ENCODE peak calls at places on chromosomes 5 and 9, in eight cellular contexts. T is GM23248; K is CD4-positive, CD25-positive, alpha-beta regulatory T cell; P is IMR-90; M is right atrium auricular region; Z is tibial artery; Y is upper lobe of right lung; L is body of pancreas. V is an unnamed sample.

GRCh38 chr9:91711755-91712591 is 238.1 kb downstream of the ROR2 start:
- DNase-seq in T (peak; percentile 39), K (peak; percentile 80), P (peak; percentile 37), M (no peak), Z (no peak), Y (no peak), L (no peak), V (peak; percentile 37)

GRCh38 chr9:34502471-34503335 is 20.1 kb downstream of the ENHO start:
- DNase-seq in T (no peak), K (no peak), P (no peak), M (no peak), Z (no peak), Y (no peak), L (peak; percentile 24), V (no peak)

GRCh38 chr9:134206317-134207300 is 42.2 kb upstream of the RNU6ATAC start:
- DNase-seq in T (no peak), K (no peak), P (no peak), M (no peak), Z (no peak), Y (peak; percentile 40), L (no peak), V (no peak)

GRCh38 chr5:41414598-41414997 is 95.8 kb downstream of the PLCXD3 start:
- DNase-seq in T (peak; percentile 93), K (no peak), P (peak; percentile 96), M (peak; percentile 82), Z (peak; percentile 72), Y (no peak), L (peak; percentile 31), V (no peak)

GRCh38 chr5:172541119-172541763 is 86.9 kb upstream of the SH3PXD2B start:
- DNase-seq in T (no peak), K (no peak), P (no peak), M (peak; percentile 38), Z (no peak), Y (peak; percentile 38), L (no peak), V (no peak)

GRCh38 chr9:35907732-35908483 is 1.4 kb upstream of the SPAAR start:
- DNase-seq in T (peak; percentile 87), K (no peak), P (peak; percentile 88), M (peak; percentile 85), Z (peak; percentile 74), Y (peak; percentile 79), L (peak; percentile 53), V (no peak)

GRCh38 chr9:31119882-31120481 is 1264.5 kb upstream of the ACO1 start:
- DNase-seq in T (peak; percentile 49), K (peak; percentile 61), P (no peak), M (no peak), Z (no peak), Y (no peak), L (peak; percentile 18), V (peak; percentile 62)

GRCh38 chr5:172549708-172550095 is 91.4 kb upstream of the NEURL1B start:
- DNase-seq in T (no peak), K (no peak), P (no peak), M (no peak), Z (no peak), Y (peak; percentile 40), L (no peak), V (no peak)

GRCh38 chr5:164375051-164375450 is 869.6 kb downstream of the MAT2B start:
- DNase-seq in T (no peak), K (no peak), P (peak; percentile 19), M (no peak), Z (no peak), Y (no peak), L (no peak), V (no peak)

GRCh38 chr9:3768286-3768685 is 242.5 kb upstream of the RFX3 start:
- DNase-seq in T (peak; percentile 86), K (no peak), P (peak; percentile 34), M (no peak), Z (no peak), Y (no peak), L (no peak), V (no peak)

GRCh38 chr5:176619203-176619568 is 9.2 kb upstream of the GPRIN1 start:
- DNase-seq in T (peak; percentile 87), K (peak; percentile 83), P (peak; percentile 86), M (no peak), Z (no peak), Y (peak; percentile 80), L (peak; percentile 71), V (peak; percentile 63)

GRCh38 chr9:114968710-114969109 is 38.3 kb upstream of the TNFSF8 start:
- DNase-seq in T (peak; percentile 58), K (no peak), P (peak; percentile 17), M (no peak), Z (no peak), Y (no peak), L (no peak), V (no peak)

GRCh38 chr9:137461316-137461662 is 2.2 kb upstream of the NSMF start:
- DNase-seq in T (no peak), K (no peak), P (no peak), M (no peak), Z (no peak), Y (no peak), L (no peak), V (no peak)

GRCh38 chr9:95131023-95131943 is 186.2 kb downstream of the FANCC start:
- DNase-seq in T (peak; percentile 82), K (peak; percentile 56), P (peak; percentile 60), M (peak; percentile 78), Z (peak; percentile 76), Y (no peak), L (peak; percentile 83), V (peak; percentile 37)

GRCh38 chr5:177512736-177513380 is 3.2 kb upstream of the DOK3 start:
- DNase-seq in T (no peak), K (no peak), P (no peak), M (no peak), Z (no peak), Y (no peak), L (no peak), V (no peak)

GRCh38 chr9:130237071-130237470 is 28.5 kb upstream of the HMCN2 start:
- DNase-seq in T (no peak), K (no peak), P (no peak), M (no peak), Z (no peak), Y (no peak), L (no peak), V (no peak)

GRCh38 chr5:102271759-102272158 is 24.3 kb downstream of the SLCO4C1 start:
- DNase-seq in T (no peak), K (no peak), P (no peak), M (no peak), Z (no peak), Y (no peak), L (no peak), V (no peak)

GRCh38 chr9:79686381-79687130 is 114.8 kb downstream of the TLE4 start:
- DNase-seq in T (peak; percentile 97), K (no peak), P (peak; percentile 88), M (no peak), Z (peak; percentile 40), Y (no peak), L (no peak), V (no peak)

GRCh38 chr9:28503573-28503972 is 930.3 kb upstream of the C9orf72 start:
- DNase-seq in T (peak; percentile 13), K (no peak), P (no peak), M (no peak), Z (no peak), Y (no peak), L (no peak), V (no peak)

GRCh38 chr5:146238973-146239372 is 35.6 kb downstream of the RBM27 start:
- DNase-seq in T (peak; percentile 1), K (peak; percentile 51), P (no peak), M (no peak), Z (no peak), Y (no peak), L (no peak), V (no peak)

GRCh38 chr5:2724031-2724581 is 27.4 kb downstream of the IRX2 start:
- DNase-seq in T (no peak), K (no peak), P (no peak), M (no peak), Z (no peak), Y (no peak), L (no peak), V (no peak)

DNA sequence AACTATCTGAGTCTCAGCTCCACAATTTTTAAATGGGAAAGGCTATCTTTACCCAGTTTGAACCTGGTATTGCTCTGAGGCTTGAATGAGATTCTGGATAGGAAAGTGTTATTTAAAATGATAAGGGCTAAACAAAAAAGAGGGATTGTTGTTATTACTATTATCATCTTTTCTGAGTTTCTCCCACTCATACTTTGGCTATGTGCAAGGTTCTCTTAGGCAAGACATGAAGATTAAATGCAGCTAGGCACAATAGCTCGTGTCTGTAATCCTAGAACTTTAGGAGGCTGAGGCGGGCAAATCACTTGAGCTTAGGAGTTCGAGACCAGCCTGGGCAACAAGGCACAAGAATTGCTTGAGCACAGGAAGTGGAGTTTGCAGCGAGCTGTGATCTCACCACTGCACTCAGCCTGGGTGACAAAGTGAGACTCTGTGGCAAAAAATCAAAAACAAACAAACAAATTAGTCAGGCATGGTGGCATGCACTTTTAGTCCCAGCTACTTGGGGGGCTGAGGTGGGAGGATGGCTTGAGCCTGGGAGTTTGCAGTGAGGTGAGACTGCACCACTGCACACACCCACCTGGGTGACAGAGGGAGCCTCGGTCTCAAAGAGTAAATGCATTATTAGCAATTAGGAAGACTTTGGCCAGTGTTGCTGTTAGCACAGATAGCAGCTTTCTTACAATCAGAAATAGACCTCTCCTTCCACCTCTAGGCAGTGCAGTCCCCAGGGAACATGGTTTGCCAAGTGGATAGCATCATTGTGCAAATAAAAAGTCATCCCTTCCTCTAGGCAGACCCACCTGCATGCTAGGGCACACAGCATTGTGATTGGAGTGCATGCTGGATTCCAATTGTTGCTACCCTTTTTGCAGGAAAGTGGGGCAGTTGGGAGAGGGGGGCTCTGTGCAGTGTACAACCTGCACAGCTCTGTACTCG is 77.6 kb upstream of the KLF9 start:
- DNase-seq in T (no peak), K (no peak), P (no peak), M (no peak), Z (no peak), Y (no peak), L (no peak), V (no peak)
- H3K4me1 ChIP-seq in T (peaks cover 8% of the 10 kb centered on the region), K (no peaks in the 10 kb centered on the region), P (peaks cover 7% of the 10 kb centered on the region), M (no peaks in the 10 kb centered on the region), Z (peaks cover 24% of the 10 kb centered on the region), Y (peaks cover 31% of the 10 kb centered on the region), L (no peaks in the 10 kb centered on the region), V (no peaks in the 10 kb centered on the region)

GRCh38 chr5:124724357-124725039 is 21.9 kb downstream of the ZNF608 start:
- DNase-seq in T (no peak), K (no peak), P (no peak), M (no peak), Z (no peak), Y (no peak), L (no peak), V (no peak)
- H3K4me3 ChIP-seq in T (no peak overlapping the region), K (no peak overlapping the region), P (no peak overlapping the region), M (no peak overlapping the region), Z (no peak overlapping the region), Y (no peak overlapping the region), L (no peak overlapping the region), V (no peak overlapping the region)

GRCh38 chr5:140785905-140786686 is at the start of gene PCDHA1:
- DNase-seq in T (no peak), K (peak; percentile 4), P (no peak), M (no peak), Z (no peak), Y (no peak), L (no peak), V (no peak)
- H3K9me3 ChIP-seq in T (no peaks in the 10 kb centered on the region), K (peaks cover 78% of the 10 kb centered on the region), P (peaks cover 35% of the 10 kb centered on the region), M (peaks cover 90% of the 10 kb centered on the region), Z (peaks cover 58% of the 10 kb centered on the region), Y (peaks cover 5% of the 10 kb centered on the region), L (peaks cover 57% of the 10 kb centered on the region), V (peaks cover 4% of the 10 kb centered on the region)

DNA sequence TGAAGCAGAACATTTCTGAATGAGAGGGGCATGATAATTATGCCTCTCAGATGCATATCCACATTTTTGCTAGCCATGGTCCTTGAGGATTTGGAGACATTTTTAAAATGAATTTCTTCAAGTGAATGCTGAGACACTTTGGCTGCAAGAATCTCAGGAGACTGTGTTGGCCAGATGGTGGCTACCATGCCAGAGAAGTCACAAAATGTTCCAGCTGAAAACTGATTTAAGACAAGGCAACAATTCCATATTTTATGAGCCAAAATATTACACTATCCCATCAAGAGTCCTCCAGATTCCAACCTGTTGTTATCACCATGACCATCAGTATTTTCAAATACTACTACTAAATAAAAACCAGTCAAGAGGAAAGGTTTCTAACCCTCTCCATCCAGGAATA is 859.5 kb upstream of the DMAC1 start:
- DNase-seq in T (no peak), K (no peak), P (no peak), M (no peak), Z (no peak), Y (no peak), L (no peak), V (no peak)
- H3K4me1 ChIP-seq in T (no peaks in the 10 kb centered on the region), K (no peaks in the 10 kb centered on the region), P (no peaks in the 10 kb centered on the region), M (no peaks in the 10 kb centered on the region), Z (no peaks in the 10 kb centered on the region), Y (no peaks in the 10 kb centered on the region), L (no peaks in the 10 kb centered on the region), V (no peaks in the 10 kb centered on the region)